ENCODE peak calls at places on chromosomes 6 and 20, in five cellular contexts. O is stomach, E is fibroblast of pulmonary artery, M is cardiac muscle cell, L is HFFc6. I is an unnamed sample.

GRCh38 chr20:32494498-32495216 is 90.5 kb downstream of the NOL4L start:
- DNase-seq in L (no peak), M (no peak), E (peak), O (no peak), I (no peak)

GRCh38 chr6:159134701-159135364 is 34.4 kb upstream of the FNDC1 start:
- DNase-seq in M (peak), L (peak), O (peak), E (peak), I (no peak)

GRCh38 chr6:30544666-30545272 is 11.5 kb downstream of the GNL1 start:
- DNase-seq in M (peak), E (peak), L (peak), O (no peak), I (no peak)

GRCh38 chr6:121260651-121261102 is 73.6 kb downstream of the TBC1D32 start:
- DNase-seq in E (peak), L (no peak), O (no peak), M (no peak), I (no peak)

GRCh38 chr20:42795399-42795798 is 394.3 kb downstream of the PTPRT start:
- DNase-seq in O (no peak), E (no peak), L (no peak), M (no peak), I (no peak)

GRCh38 chr6:108492131-108492766 is 68.5 kb upstream of the FOXO3 start:
- DNase-seq in O (no peak), M (peak), L (peak), E (peak), I (no peak)

GRCh38 chr20:40464731-40465208 is 224.3 kb downstream of the MAFB start:
- DNase-seq in M (no peak), O (no peak), L (no peak), E (no peak), I (no peak)

GRCh38 chr6:56314683-56315523 is 67.5 kb upstream of the COL21A1 start:
- DNase-seq in L (peak), E (peak), O (no peak), M (peak), I (no peak)

GRCh38 chr6:141033101-141033500 is 1099.6 kb upstream of the GJE1 start:
- DNase-seq in O (no peak), E (peak), L (no peak), M (no peak), I (no peak)

GRCh38 chr6:97668716-97669115 is 385.7 kb upstream of the MMS22L start:
- DNase-seq in M (peak), L (no peak), E (no peak), O (no peak), I (no peak)

GRCh38 chr6:105994522-105995402 is 91.4 kb upstream of the PRDM1 start:
- DNase-seq in O (peak), E (peak), L (peak), M (peak), I (no peak)

GRCh38 chr6:37239950-37240713 is 17.4 kb upstream of the TBC1D22B start:
- DNase-seq in L (peak), O (peak), E (peak), M (peak), I (peak)

GRCh38 chr6:89667872-89668556 is 29.5 kb upstream of the LYRM2 start:
- DNase-seq in O (no peak), L (no peak), M (no peak), E (peak), I (no peak)

GRCh38 chr6:101776919-101777350 is 383.4 kb downstream of the GRIK2 start:
- DNase-seq in E (no peak), M (no peak), L (no peak), O (no peak), I (no peak)

GRCh38 chr6:134746125-134746524 is 203.8 kb downstream of the ALDH8A1 start:
- DNase-seq in O (no peak), E (no peak), L (no peak), M (no peak), I (no peak)

GRCh38 chr6:30071858-30072257 is 3.7 kb downstream of the RNF39 start:
- DNase-seq in M (no peak), O (no peak), E (no peak), L (no peak), I (no peak)

GRCh38 chr6:22149501-22150490 is 147.0 kb downstream of the PRL start:
- DNase-seq in L (no peak), M (peak), E (peak), O (no peak), I (no peak)

GRCh38 chr6:4017847-4018193 is 61.1 kb downstream of the FAM217A start:
- DNase-seq in L (peak), M (peak), E (peak), O (no peak), I (no peak)

GRCh38 chr20:39516964-39517363 is 554.8 kb downstream of the DHX35 start:
- DNase-seq in E (no peak), M (no peak), L (no peak), O (no peak), I (no peak)

GRCh38 chr6:71321344-71321743 is 32.7 kb downstream of the OGFRL1 start:
- DNase-seq in M (no peak), L (no peak), O (no peak), E (no peak), I (no peak)

GRCh38 chr20:49343246-49343645 is 65.4 kb upstream of the ZNFX1 start:
- DNase-seq in L (no peak), O (no peak), E (no peak), M (no peak), I (no peak)

GRCh38 chr6:67884442-67884841 is 750.6 kb upstream of the ADGRB3 start:
- DNase-seq in E (no peak), L (no peak), M (no peak), O (no peak), I (no peak)

GRCh38 chr6:34144581-34145160 is 1.2 kb downstream of the GRM4 start:
- DNase-seq in E (no peak), O (no peak), M (no peak), L (no peak), I (no peak)

GRCh38 chr6:90860822-90861601 is 274.1 kb upstream of the MAP3K7 start:
- DNase-seq in L (no peak), O (no peak), E (peak), M (peak), I (no peak)

GRCh38 chr6:14166821-14167220 is 49.2 kb downstream of the CD83 start:
- DNase-seq in L (no peak), O (no peak), M (peak), E (no peak), I (no peak)

GRCh38 chr6:160042014-160042773 is 73.3 kb downstream of the IGF2R start:
- DNase-seq in E (peak), O (no peak), L (no peak), M (no peak), I (no peak)

GRCh38 chr6:164106345-164106769 is 691.8 kb downstream of the QKI start:
- DNase-seq in E (peak), L (no peak), O (no peak), M (peak), I (no peak)

GRCh38 chr6:159691133-159691962 is 1.7 kb downstream of the SOD2 start:
- DNase-seq in M (peak), E (peak), L (peak), O (no peak), I (no peak)

GRCh38 chr6:149834513-149835481 is 29.4 kb downstream of the LRP11 start:
- DNase-seq in E (peak), M (peak), L (peak), O (peak), I (no peak)

GRCh38 chr6:55818482-55818881 is 56.9 kb downstream of the BMP5 start:
- DNase-seq in L (no peak), E (peak), M (no peak), O (no peak), I (no peak)

GRCh38 chr6:154996841-154997311 is 1.8 kb downstream of the TIAM2 start:
- DNase-seq in O (no peak), E (no peak), L (no peak), M (no peak), I (no peak)

GRCh38 chr6:149261364-149261763 is 56.1 kb upstream of the TAB2 start:
- DNase-seq in M (no peak), L (no peak), O (no peak), E (no peak), I (no peak)

GRCh38 chr20:47266847-47267515 is 89.5 kb downstream of the ZMYND8 start:
- DNase-seq in M (no peak), E (no peak), O (no peak), L (no peak), I (no peak)

GRCh38 chr6:56807992-56808342 is 146.9 kb upstream of the BEND6 start:
- DNase-seq in E (no peak), O (no peak), M (no peak), L (no peak), I (no peak)

GRCh38 chr20:58692579-58693225 is at the start of gene NPEPL1:
- DNase-seq in L (no peak), E (peak), O (peak), M (peak), I (peak)

GRCh38 chr6:144347447-144347758 is 62.3 kb downstream of the UTRN start:
- DNase-seq in E (no peak), M (no peak), L (no peak), O (no peak), I (no peak)

GRCh38 chr6:169701218-169701952 is 444 bp downstream of the WDR27 start:
- DNase-seq in E (no peak), O (no peak), M (no peak), L (no peak), I (no peak)

GRCh38 chr20:40766081-40766480 is 77.0 kb upstream of the MAFB start:
- DNase-seq in O (no peak), L (no peak), E (no peak), M (no peak), I (no peak)

GRCh38 chr6:16402501-16402900 is 164.1 kb downstream of the GMPR start:
- DNase-seq in O (no peak), M (no peak), L (no peak), E (no peak), I (no peak)

GRCh38 chr6:16404456-16404855 is 166.1 kb downstream of the GMPR start:
- DNase-seq in L (no peak), E (no peak), O (no peak), M (no peak), I (no peak)

GRCh38 chr6:16405349-16405865 is 167.0 kb downstream of the GMPR start:
- DNase-seq in O (no peak), L (no peak), M (no peak), E (no peak), I (no peak)

GRCh38 chr6:16401868-16402267 is 163.5 kb downstream of the GMPR start:
- DNase-seq in O (no peak), M (no peak), L (no peak), E (no peak), I (no peak)

DNA sequence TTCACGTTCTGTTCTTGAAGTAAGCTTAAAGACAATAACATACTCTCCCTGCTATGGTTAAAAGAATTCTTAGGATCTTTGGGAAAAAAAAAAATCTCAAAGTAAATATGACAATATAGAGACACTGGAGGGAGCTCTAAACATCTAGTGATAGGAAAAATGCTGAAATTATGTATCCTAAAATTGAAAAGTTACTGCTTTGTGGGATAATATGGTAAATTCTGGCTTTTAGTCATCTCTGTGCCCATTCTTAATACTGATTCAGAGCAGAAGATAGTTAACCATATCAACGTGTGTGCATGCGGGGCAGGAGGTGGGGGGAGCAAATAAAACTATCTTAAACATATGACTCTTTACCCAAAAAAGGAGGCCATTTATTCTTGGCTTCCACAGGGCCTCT is 165.4 kb downstream of the GMPR start:
- DNase-seq in L (no peak), O (no peak), E (peak), M (no peak), I (no peak)
- TF ChIP-seq CTCF in L (peak), O (no peak), E (peak), M (peak), I (peak)

DNA sequence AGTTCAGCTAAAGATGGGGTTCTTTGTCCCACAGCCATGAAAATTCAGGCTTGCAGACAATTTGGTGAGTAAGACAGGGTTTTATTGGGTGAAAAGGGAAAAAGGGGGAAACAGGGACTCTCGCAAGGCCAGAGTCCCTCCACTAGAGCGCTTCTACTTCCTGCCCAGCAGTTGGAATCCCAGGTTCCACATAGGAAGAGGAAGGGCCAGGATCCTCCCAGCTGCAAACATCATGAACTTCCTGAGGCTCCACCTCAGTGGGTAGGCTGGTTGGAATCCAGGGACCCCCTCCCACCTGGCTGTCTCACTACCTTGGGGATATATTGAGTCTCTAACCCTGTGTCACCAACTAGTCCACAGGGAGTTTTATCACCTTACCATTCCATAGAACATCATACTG is 39.5 kb upstream of the PRSS16 start:
- DNase-seq in L (no peak), E (no peak), M (no peak), O (no peak), I (no peak)
- TF ChIP-seq CTCF in L (no peak), E (no peak), M (no peak), O (no peak), I (no peak)

DNA sequence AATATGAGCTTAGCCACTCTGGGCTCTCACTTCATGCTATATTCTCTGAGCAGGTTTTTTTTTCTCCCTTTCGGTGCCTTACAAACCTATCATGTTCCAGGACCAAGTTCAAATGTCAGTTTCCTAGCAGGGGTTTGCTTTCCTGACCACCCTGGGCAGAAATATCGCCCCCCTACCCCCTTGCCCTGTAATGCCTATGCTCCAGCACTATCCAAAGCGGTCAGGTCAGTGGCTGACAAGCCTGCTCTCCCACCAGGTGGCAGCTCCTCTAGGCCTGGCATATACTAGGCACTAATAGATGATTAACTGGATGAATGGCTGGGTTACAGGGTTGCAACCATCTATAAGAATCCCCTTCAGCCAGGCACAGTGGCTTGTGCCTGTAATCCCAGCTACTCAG is 25.7 kb upstream of the AAR2 start:
- DNase-seq in E (no peak), O (no peak), L (no peak), M (peak), I (no peak)
- TF ChIP-seq CTCF in E (no peak), O (no peak), L (peak), M (peak), I (no peak)

GRCh38 chr6:147463651-147464050 is 44.8 kb upstream of the SAMD5 start:
- DNase-seq in O (no peak), M (no peak), L (no peak), E (no peak), I (no peak)

GRCh38 chr6:147467463-147467862 is 41.0 kb upstream of the SAMD5 start:
- DNase-seq in E (no peak), L (no peak), O (no peak), M (no peak), I (no peak)

GRCh38 chr6:147467891-147468290 is 40.6 kb upstream of the SAMD5 start:
- DNase-seq in O (no peak), M (no peak), L (no peak), E (no peak), I (no peak)

DNA sequence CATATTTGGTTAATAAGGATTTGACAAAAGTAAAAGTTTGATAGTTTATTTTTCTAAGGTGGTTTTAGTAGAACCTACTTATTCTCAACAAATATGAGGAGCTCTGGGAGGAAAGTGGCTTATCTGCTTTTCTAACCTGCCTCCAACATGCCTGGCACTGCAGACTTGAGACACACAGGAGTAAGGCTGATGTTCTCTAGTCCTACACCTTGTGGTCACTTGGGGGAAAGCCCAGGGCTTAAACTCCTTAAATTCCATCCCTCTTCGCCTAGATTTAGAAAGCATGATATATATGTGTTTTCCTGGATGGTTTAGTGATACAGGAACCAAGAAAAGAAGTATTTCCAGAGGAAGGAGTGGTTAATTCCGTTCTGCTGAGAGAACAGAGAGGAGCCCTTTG is 39.9 kb upstream of the SAMD5 start:
- DNase-seq in M (no peak), L (no peak), E (no peak), O (no peak), I (no peak)
- TF ChIP-seq CTCF in M (no peak), L (no peak), E (no peak), O (no peak), I (no peak)

DNA sequence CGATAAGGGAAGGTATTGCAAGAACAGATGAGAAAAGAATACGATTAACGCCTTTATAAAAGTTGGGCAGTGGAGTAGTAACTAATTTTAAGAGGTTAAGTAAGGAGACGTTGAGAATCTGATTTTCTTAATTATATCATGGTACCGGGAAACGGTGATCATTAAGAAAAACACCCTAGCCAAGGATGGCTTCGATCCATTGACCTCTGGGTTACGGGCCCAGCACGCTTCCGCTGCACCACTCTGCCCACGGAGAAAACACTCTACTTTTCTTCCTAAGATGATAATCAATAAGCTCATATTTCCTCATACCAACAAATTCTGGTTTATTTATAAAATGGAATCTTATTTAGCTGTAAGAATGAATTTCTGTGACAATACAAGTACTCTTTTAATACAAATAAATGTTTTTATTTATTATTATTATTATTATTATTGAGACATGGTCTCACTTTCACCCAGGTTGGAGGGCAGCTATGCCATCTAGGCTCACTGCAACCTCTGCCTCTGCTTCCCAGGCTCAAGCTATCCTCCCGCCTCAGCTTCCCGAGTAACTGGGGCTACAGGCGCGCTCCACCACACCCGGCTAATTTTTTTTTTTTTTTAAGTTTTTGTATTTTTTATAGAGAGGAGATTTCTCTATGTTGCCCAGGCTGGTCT is 8.3 kb downstream of the POM121L2 start:
- DNase-seq in O (no peak), L (no peak), E (no peak), M (no peak), I (no peak)
- TF ChIP-seq CTCF in O (no peak), L (no peak), E (no peak), M (no peak), I (no peak)

GRCh38 chr6:43812850-43813584 is 43.0 kb downstream of the VEGFA start:
- DNase-seq in O (peak), E (no peak), M (no peak), L (no peak), I (no peak)
- TF ChIP-seq CTCF in O (no peak), E (no peak), M (no peak), L (peak), I (no peak)

GRCh38 chr20:50716518-50716917 is 14.9 kb upstream of the PARD6B start:
- DNase-seq in O (no peak), M (no peak), E (no peak), L (no peak), I (no peak)

GRCh38 chr20:50712771-50713676 is 18.4 kb upstream of the PARD6B start:
- DNase-seq in E (no peak), O (no peak), M (no peak), L (no peak), I (no peak)

GRCh38 chr20:50711113-50711825 is 19.9 kb upstream of the RIPOR3 start:
- DNase-seq in M (no peak), O (no peak), L (no peak), E (no peak), I (no peak)

GRCh38 chr20:50715694-50716093 is 15.7 kb upstream of the PARD6B start:
- DNase-seq in E (no peak), O (no peak), M (no peak), L (no peak), I (no peak)

DNA sequence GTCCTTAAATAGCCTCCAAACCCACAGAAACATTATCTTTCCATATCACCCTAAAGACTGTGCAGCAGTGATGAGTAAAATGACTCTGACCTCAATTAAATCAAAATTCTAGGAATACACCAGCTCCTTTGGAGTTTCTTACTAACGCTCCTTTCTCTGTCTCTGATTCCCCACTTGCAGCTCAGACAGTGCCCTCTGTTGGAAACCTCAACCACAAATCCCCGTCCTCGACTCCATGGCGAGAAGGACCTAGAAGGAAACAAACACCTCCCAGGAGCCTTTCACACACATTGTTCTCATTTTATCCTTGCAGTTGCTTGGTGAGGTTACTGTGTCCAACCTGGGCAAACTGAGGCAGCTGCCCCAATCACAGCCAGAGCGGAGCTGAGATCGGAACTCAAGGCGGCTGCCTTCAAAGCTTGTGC is 17.7 kb upstream of the PARD6B start:
- DNase-seq in O (peak), M (peak), E (peak), L (peak), I (no peak)
- TF ChIP-seq CTCF in O (peak), M (peak), E (peak), L (peak), I (peak)